ENCODE peak calls at places on chromosome 13, in eight cellular contexts. F, S, B, N, I, P, G and Q are unnamed samples.

GRCh38 chr13:19572280-19572679 is 10.9 kb upstream of the TPTE2 start:
- DNase-seq in F (no peak), S (no peak), B (no peak), N (no peak), I (no peak), P (no peak), G (no peak), Q (no peak)

GRCh38 chr13:93262729-93263128 is 36.1 kb downstream of the GPC6 start:
- DNase-seq in F (no peak), S (no peak), B (no peak), N (no peak), I (no peak), P (no peak), G (no peak), Q (peak)

GRCh38 chr13:25819856-25820530 is 231.8 kb downstream of the SHISA2 start:
- DNase-seq in F (no peak), S (no peak), B (peak), N (no peak), I (no peak), P (no peak), G (no peak), Q (no peak)

GRCh38 chr13:41962994-41963393 is 2.1 kb upstream of the VWA8 start:
- DNase-seq in F (no peak), S (no peak), B (no peak), N (no peak), I (no peak), P (no peak), G (no peak), Q (no peak)

GRCh38 chr13:20512042-20512683 is 13.5 kb downstream of the CRYL1 start:
- DNase-seq in F (no peak), S (peak), B (peak), N (no peak), I (no peak), P (no peak), G (no peak), Q (no peak)

GRCh38 chr13:113804703-113805430 is 45.8 kb downstream of the TMEM255B start:
- DNase-seq in F (no peak), S (no peak), B (peak), N (no peak), I (no peak), P (no peak), G (no peak), Q (no peak)

GRCh38 chr13:27635256-27635655 is 13.6 kb downstream of the POLR1D start:
- DNase-seq in F (no peak), S (no peak), B (no peak), N (no peak), I (no peak), P (no peak), G (no peak), Q (no peak)

GRCh38 chr13:57631607-57632275 is at the start of gene PCDH17:
- DNase-seq in F (no peak), S (peak), B (peak), N (no peak), I (no peak), P (no peak), G (peak), Q (peak)

GRCh38 chr13:33931397-33931987 is 113.5 kb downstream of the RFC3 start:
- DNase-seq in F (no peak), S (peak), B (peak), N (no peak), I (no peak), P (no peak), G (peak), Q (peak)

GRCh38 chr13:77919351-77920294 is 992 bp upstream of the EDNRB start:
- DNase-seq in F (no peak), S (peak), B (peak), N (peak), I (no peak), P (no peak), G (no peak), Q (peak)

GRCh38 chr13:109383683-109384082 is 402.7 kb downstream of the IRS2 start:
- DNase-seq in F (no peak), S (no peak), B (no peak), N (no peak), I (peak), P (peak), G (no peak), Q (peak)

GRCh38 chr13:113589251-113589960 is 4.9 kb downstream of the TFDP1 start:
- DNase-seq in F (peak), S (no peak), B (no peak), N (peak), I (no peak), P (no peak), G (no peak), Q (no peak)

GRCh38 chr13:37289212-37289935 is 183.9 kb upstream of the CSNK1A1L start:
- DNase-seq in F (no peak), S (no peak), B (no peak), N (no peak), I (no peak), P (no peak), G (no peak), Q (no peak)

GRCh38 chr13:27487776-27488175 is 37.4 kb upstream of the MTIF3 start:
- DNase-seq in F (no peak), S (no peak), B (no peak), N (no peak), I (no peak), P (no peak), G (no peak), Q (peak)

GRCh38 chr13:27820524-27821482 is 28.5 kb downstream of the GSX1 start:
- DNase-seq in F (no peak), S (no peak), B (peak), N (no peak), I (no peak), P (no peak), G (no peak), Q (peak)

GRCh38 chr13:83220241-83220640 is 662.0 kb downstream of the SLITRK1 start:
- DNase-seq in F (no peak), S (no peak), B (no peak), N (no peak), I (no peak), P (no peak), G (no peak), Q (peak)

GRCh38 chr13:83620535-83621220 is 261.6 kb downstream of the SLITRK1 start:
- DNase-seq in F (no peak), S (no peak), B (no peak), N (no peak), I (no peak), P (peak), G (no peak), Q (peak)

GRCh38 chr13:32443111-32443510 is 15.2 kb upstream of the N4BP2L1 start:
- DNase-seq in F (peak), S (no peak), B (peak), N (no peak), I (no peak), P (no peak), G (no peak), Q (peak)

GRCh38 chr13:106523566-106523965 is 11.9 kb downstream of the EFNB2 start:
- DNase-seq in F (no peak), S (no peak), B (no peak), N (no peak), I (no peak), P (no peak), G (no peak), Q (no peak)

GRCh38 chr13:48801255-48801654 is 147.5 kb downstream of the CYSLTR2 start:
- DNase-seq in F (no peak), S (no peak), B (no peak), N (no peak), I (no peak), P (peak), G (no peak), Q (no peak)

GRCh38 chr13:101150998-101151397 is 265.3 kb downstream of the NALCN start:
- DNase-seq in F (no peak), S (no peak), B (no peak), N (no peak), I (no peak), P (no peak), G (no peak), Q (peak)

GRCh38 chr13:38830442-38831045 is 143.7 kb downstream of the FREM2 start:
- DNase-seq in F (no peak), S (no peak), B (no peak), N (no peak), I (no peak), P (no peak), G (no peak), Q (no peak)

GRCh38 chr13:104773775-104774174 is 1707.6 kb upstream of the SLC10A2 start:
- DNase-seq in F (no peak), S (no peak), B (peak), N (no peak), I (peak), P (peak), G (no peak), Q (peak)

GRCh38 chr13:109628251-109628699 is 158.1 kb downstream of the IRS2 start:
- DNase-seq in F (no peak), S (no peak), B (no peak), N (no peak), I (peak), P (no peak), G (no peak), Q (peak)

GRCh38 chr13:23651887-23652286 is 81.7 kb downstream of the TNFRSF19 start:
- DNase-seq in F (no peak), S (no peak), B (no peak), N (no peak), I (no peak), P (no peak), G (no peak), Q (no peak)

GRCh38 chr13:33642374-33643065 is 175.4 kb upstream of the RFC3 start:
- DNase-seq in F (no peak), S (no peak), B (no peak), N (peak), I (peak), P (peak), G (no peak), Q (peak)

GRCh38 chr13:36084131-36084530 is 47.1 kb downstream of the DCLK1 start:
- DNase-seq in F (no peak), S (no peak), B (no peak), N (no peak), I (no peak), P (no peak), G (no peak), Q (no peak)

GRCh38 chr13:30673669-30674521 is 56.2 kb downstream of the USPL1 start:
- DNase-seq in F (peak), S (peak), B (peak), N (peak), I (peak), P (peak), G (peak), Q (peak)

GRCh38 chr13:59746291-59746962 is 417.3 kb downstream of the DIAPH3 start:
- DNase-seq in F (no peak), S (no peak), B (no peak), N (no peak), I (no peak), P (peak), G (no peak), Q (peak)

GRCh38 chr13:76020421-76020955 is 384.4 kb downstream of the LMO7 start:
- DNase-seq in F (no peak), S (no peak), B (no peak), N (no peak), I (no peak), P (no peak), G (no peak), Q (no peak)
- TF ChIP-seq CTCF in F (no peak), S (no peak), B (no peak), N (no peak), I (no peak), P (no peak), G (no peak), Q (no peak)

GRCh38 chr13:72255908-72256307 is 388.9 kb upstream of the DACH1 start:
- DNase-seq in F (no peak), S (peak), B (peak), N (no peak), I (no peak), P (no peak), G (peak), Q (peak)
- TF ChIP-seq CTCF in F (no peak), S (peak), B (peak), N (no peak), I (peak), P (no peak), G (peak), Q (peak)

DNA sequence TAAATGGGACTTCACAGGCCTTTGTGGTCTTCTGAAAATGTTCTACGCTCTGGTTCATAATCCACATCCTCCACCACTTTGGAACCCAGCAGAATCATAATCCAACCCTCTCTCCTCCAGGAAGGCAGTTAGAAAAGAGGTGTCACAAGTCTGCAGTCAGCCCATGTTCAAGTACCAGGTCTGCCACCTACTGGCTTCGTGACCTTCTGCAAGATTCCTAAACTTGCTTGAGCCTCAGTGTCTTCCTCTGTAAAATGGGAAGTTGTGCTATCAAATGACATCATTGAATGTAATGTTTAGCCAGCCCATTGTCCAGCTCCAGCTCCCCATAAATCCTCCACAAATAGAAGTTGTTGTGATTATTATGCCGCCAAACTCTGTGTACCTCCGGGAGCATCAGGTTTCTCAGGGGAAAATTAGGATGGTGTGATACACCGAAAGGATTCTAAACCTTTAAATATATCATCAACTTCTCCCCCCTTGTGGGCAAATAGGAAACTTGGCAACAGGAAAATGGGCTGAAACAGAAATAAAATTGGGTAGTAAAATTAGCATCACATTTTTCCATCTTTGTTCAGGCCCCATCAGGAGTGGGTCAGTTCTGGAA is 109.7 kb downstream of the NUFIP1 start:
- DNase-seq in F (peak), S (no peak), B (peak), N (no peak), I (no peak), P (no peak), G (no peak), Q (peak)
- TF ChIP-seq CTCF in F (peak), S (peak), B (peak), N (peak), I (peak), P (peak), G (peak), Q (peak)

DNA sequence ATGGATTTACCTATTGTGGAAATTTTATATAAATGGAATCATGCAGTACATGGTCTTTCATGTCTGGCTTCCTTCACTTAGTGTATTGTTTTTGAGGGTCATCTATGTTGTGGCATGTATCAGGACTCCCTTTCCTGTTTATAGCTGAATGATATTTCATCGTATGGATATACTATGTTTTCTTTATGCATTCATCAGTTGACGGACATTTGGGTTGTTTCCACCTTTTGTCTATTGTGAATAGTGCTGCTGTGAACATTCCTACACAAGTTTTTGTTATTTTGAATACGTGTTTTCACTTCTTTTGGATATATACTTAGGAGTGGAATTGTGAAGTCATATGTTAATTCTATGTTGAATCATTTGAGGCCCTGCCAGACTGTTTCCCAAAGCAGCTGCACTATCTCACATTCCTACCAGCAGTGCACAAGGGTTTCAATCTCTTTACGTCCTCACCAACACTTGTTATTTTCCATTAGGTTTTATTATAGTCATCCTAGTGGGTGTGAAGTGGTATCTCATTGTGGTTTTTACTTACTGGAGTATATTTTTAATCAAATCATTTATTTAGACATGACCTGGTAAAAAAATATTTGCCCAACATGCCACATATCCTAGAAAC is 262.7 kb downstream of the DLEU7 start:
- DNase-seq in F (no peak), S (no peak), B (no peak), N (no peak), I (no peak), P (peak), G (no peak), Q (peak)
- TF ChIP-seq CTCF in F (no peak), S (no peak), B (no peak), N (no peak), I (no peak), P (peak), G (no peak), Q (peak)

GRCh38 chr13:99601535-99601934 is 100.3 kb downstream of the TM9SF2 start:
- DNase-seq in F (no peak), S (no peak), B (no peak), N (no peak), I (no peak), P (no peak), G (no peak), Q (no peak)

GRCh38 chr13:99606322-99607089 is 105.2 kb downstream of the TM9SF2 start:
- DNase-seq in F (peak), S (peak), B (peak), N (peak), I (peak), P (peak), G (peak), Q (peak)

GRCh38 chr13:99608345-99608744 is 107.1 kb downstream of the TM9SF2 start:
- DNase-seq in F (no peak), S (no peak), B (no peak), N (no peak), I (no peak), P (no peak), G (no peak), Q (no peak)

GRCh38 chr13:99604636-99605035 is 103.4 kb downstream of the TM9SF2 start:
- DNase-seq in F (no peak), S (no peak), B (no peak), N (no peak), I (no peak), P (no peak), G (no peak), Q (no peak)

GRCh38 chr13:99605417-99606321 is 104.4 kb downstream of the TM9SF2 start:
- DNase-seq in F (peak), S (peak), B (peak), N (peak), I (no peak), P (no peak), G (peak), Q (no peak)
- TF ChIP-seq CTCF in F (peak), S (peak), B (peak), N (peak), I (no peak), P (peak), G (peak), Q (peak)

DNA sequence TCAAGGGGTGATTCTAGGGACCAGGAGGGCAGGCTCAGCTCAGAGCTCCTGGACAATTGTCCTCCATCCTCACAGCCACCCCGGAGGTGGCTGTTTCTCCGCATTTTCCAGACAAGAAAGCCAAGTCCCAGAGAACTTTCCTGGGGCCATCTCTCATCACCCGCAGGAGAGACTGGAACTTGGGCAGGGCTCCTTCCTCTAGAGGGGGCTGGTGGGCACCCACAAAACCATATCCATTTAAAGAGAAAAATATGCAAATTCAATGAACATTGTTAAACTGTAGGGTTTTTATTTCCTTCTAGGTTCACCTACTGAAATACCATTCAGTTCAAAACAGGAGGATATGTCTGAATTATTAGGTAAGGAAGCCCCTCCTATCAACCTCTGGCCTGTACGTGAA is 16.6 kb downstream of the SPACA7 start:
- DNase-seq in F (no peak), S (no peak), B (peak), N (no peak), I (no peak), P (no peak), G (no peak), Q (no peak)
- TF ChIP-seq CTCF in F (no peak), S (no peak), B (peak), N (no peak), I (peak), P (no peak), G (peak), Q (no peak)

GRCh38 chr13:75480691-75481175 is 1.2 kb downstream of the TBC1D4 start:
- DNase-seq in F (peak), S (peak), B (peak), N (peak), I (peak), P (no peak), G (peak), Q (peak)
- TF ChIP-seq CTCF in F (no peak), S (no peak), B (no peak), N (no peak), I (no peak), P (no peak), G (no peak), Q (no peak)